ENCODE peak calls at places on chromosomes 12 and 14, in ten cellular contexts. A, Q, W, X, D, E, S, V, N and T are unnamed samples.

GRCh38 chr12:54622463-54623183 is 12.1 kb downstream of the LACRT start:
- DNase-seq in A (no peak), Q (no peak), W (no peak), X (no peak), D (no peak), E (no peak), S (no peak), V (no peak), N (no peak), T (no peak)

GRCh38 chr12:30928356-30929264 is 2.1 kb downstream of the TSPAN11 start:
- DNase-seq in A (no peak), Q (no peak), W (no peak), X (peak; percentile 25), D (no peak), E (no peak), S (no peak), V (no peak), N (no peak), T (peak; percentile 47)

GRCh38 chr12:1318327-1319031 is 275.9 kb downstream of the FBXL14 start:
- DNase-seq in A (no peak), Q (no peak), W (peak; percentile 28), X (no peak), D (no peak), E (no peak), S (peak; percentile 78), V (no peak), N (peak; percentile 46), T (no peak)

GRCh38 chr14:81256289-81256960 is 35.7 kb upstream of the GTF2A1 start:
- DNase-seq in A (no peak), Q (no peak), W (no peak), X (no peak), D (no peak), E (no peak), S (no peak), V (no peak), N (no peak), T (no peak)

GRCh38 chr14:93266127-93266526 is 59.1 kb downstream of the UBR7 start:
- DNase-seq in A (no peak), Q (no peak), W (no peak), X (no peak), D (no peak), E (no peak), S (no peak), V (no peak), N (no peak), T (no peak)

GRCh38 chr12:25424186-25424854 is 128.8 kb downstream of the LMNTD1 start:
- DNase-seq in A (no peak), Q (no peak), W (no peak), X (no peak), D (no peak), E (no peak), S (peak; percentile 87), V (no peak), N (no peak), T (no peak)

GRCh38 chr12:4505381-4505986 is 33.2 kb upstream of the RAD51AP1 start:
- DNase-seq in A (no peak), Q (no peak), W (no peak), X (no peak), D (no peak), E (no peak), S (peak; percentile 33), V (no peak), N (no peak), T (no peak)

GRCh38 chr14:99415496-99416281 is 65.0 kb downstream of the SETD3 start:
- DNase-seq in A (peak; percentile 59), Q (peak; percentile 67), W (peak; percentile 70), X (peak; percentile 48), D (peak; percentile 11), E (peak; percentile 56), S (peak; percentile 85), V (peak; percentile 38), N (peak; percentile 50), T (no peak)

GRCh38 chr12:33967760-33968159 is 54.5 kb upstream of the ALG10 start:
- DNase-seq in A (no peak), Q (no peak), W (no peak), X (no peak), D (no peak), E (no peak), S (no peak), V (no peak), N (no peak), T (no peak)

GRCh38 chr14:105888151-105888550 is 361.8 kb downstream of the TMEM121 start:
- DNase-seq in A (no peak), Q (no peak), W (no peak), X (no peak), D (no peak), E (no peak), S (no peak), V (no peak), N (no peak), T (no peak)

GRCh38 chr12:107320031-107320928 is 226.9 kb upstream of the CRY1 start:
- DNase-seq in A (no peak), Q (peak; percentile 72), W (no peak), X (peak; percentile 46), D (no peak), E (peak; percentile 61), S (peak; percentile 42), V (peak; percentile 67), N (peak; percentile 35), T (peak; percentile 75)